ENCODE peak calls at places on chromosome 7, in nine cellular contexts. M is cardiac muscle cell, T is mammary epithelial cell, P is left ventricle myocardium inferior, I is tibial artery, F is OCI-LY7, G is thoracic aorta, O is Peyer's patch, L is heart left ventricle. E is an unnamed sample.

GRCh38 chr7:79506481-79506880 is 53.0 kb upstream of the MAGI2 start:
- DNase-seq in M (peak; percentile 73), T (no peak), P (no peak), I (no peak), F (no peak), G (no peak), O (no peak), L (no peak), E (no peak)

GRCh38 chr7:67631496-67631895 is 634.9 kb downstream of the TYW1 start:
- DNase-seq in M (no peak), T (no peak), P (no peak), I (no peak), F (no peak), G (no peak), O (no peak), L (no peak), E (peak; percentile 53)

GRCh38 chr7:136386876-136387275 is 409.7 kb upstream of the MTPN start:
- DNase-seq in M (no peak), T (no peak), P (no peak), I (no peak), F (no peak), G (no peak), O (no peak), L (no peak), E (no peak)

GRCh38 chr7:159031135-159031701 is 113.4 kb downstream of the VIPR2 start:
- DNase-seq in M (peak; percentile 26), T (no peak), P (peak; percentile 78), I (peak; percentile 96), F (no peak), G (no peak), O (peak; percentile 45), L (peak; percentile 86), E (peak; percentile 28)

GRCh38 chr7:142875456-142875855 is 10.1 kb downstream of the TRPV6 start:
- DNase-seq in M (no peak), T (no peak), P (no peak), I (no peak), F (no peak), G (no peak), O (peak; percentile 33), L (no peak), E (no peak)

GRCh38 chr7:77738871-77739270 is 42.6 kb downstream of the RSBN1L start:
- DNase-seq in M (peak; percentile 25), T (no peak), P (no peak), I (no peak), F (no peak), G (no peak), O (no peak), L (no peak), E (no peak)

GRCh38 chr7:101594790-101595189 is 34.3 kb downstream of the MYL10 start:
- DNase-seq in M (no peak), T (no peak), P (no peak), I (no peak), F (no peak), G (no peak), O (no peak), L (no peak), E (no peak)

GRCh38 chr7:26627871-26628270 is 236.5 kb downstream of the SKAP2 start:
- DNase-seq in M (no peak), T (no peak), P (no peak), I (no peak), F (no peak), G (no peak), O (no peak), L (peak; percentile 46), E (no peak)

GRCh38 chr7:47622586-47622945 is 40.7 kb upstream of the TNS3 start:
- DNase-seq in M (no peak), T (no peak), P (no peak), I (no peak), F (no peak), G (no peak), O (no peak), L (no peak), E (no peak)

GRCh38 chr7:1298938-1299885 is 66.5 kb downstream of the UNCX start:
- DNase-seq in M (no peak), T (no peak), P (no peak), I (no peak), F (no peak), G (no peak), O (no peak), L (peak; percentile 8), E (peak; percentile 86)

GRCh38 chr7:19062216-19062615 is 55.2 kb downstream of the TWIST1 start:
- DNase-seq in M (no peak), T (no peak), P (no peak), I (no peak), F (no peak), G (no peak), O (no peak), L (no peak), E (no peak)

GRCh38 chr7:159109092-159110035 is 35.3 kb downstream of the VIPR2 start:
- DNase-seq in M (no peak), T (no peak), P (no peak), I (peak; percentile 66), F (no peak), G (no peak), O (peak; percentile 34), L (peak; percentile 55), E (no peak)

GRCh38 chr7:76062254-76062653 is 14.3 kb downstream of the MDH2 start:
- DNase-seq in M (no peak), T (no peak), P (no peak), I (no peak), F (no peak), G (no peak), O (no peak), L (no peak), E (no peak)

GRCh38 chr7:152871005-152871677 is 111.6 kb downstream of the ACTR3B start:
- DNase-seq in M (no peak), T (no peak), P (no peak), I (no peak), F (no peak), G (no peak), O (no peak), L (no peak), E (no peak)

GRCh38 chr7:155201325-155202087 is 96.2 kb upstream of the INSIG1 start:
- DNase-seq in M (no peak), T (no peak), P (no peak), I (no peak), F (no peak), G (no peak), O (no peak), L (no peak), E (no peak)

GRCh38 chr7:101172005-101172853 is 6.9 kb upstream of the VGF start:
- DNase-seq in M (no peak), T (no peak), P (no peak), I (no peak), F (peak; percentile 53), G (no peak), O (no peak), L (no peak), E (no peak)

DNA sequence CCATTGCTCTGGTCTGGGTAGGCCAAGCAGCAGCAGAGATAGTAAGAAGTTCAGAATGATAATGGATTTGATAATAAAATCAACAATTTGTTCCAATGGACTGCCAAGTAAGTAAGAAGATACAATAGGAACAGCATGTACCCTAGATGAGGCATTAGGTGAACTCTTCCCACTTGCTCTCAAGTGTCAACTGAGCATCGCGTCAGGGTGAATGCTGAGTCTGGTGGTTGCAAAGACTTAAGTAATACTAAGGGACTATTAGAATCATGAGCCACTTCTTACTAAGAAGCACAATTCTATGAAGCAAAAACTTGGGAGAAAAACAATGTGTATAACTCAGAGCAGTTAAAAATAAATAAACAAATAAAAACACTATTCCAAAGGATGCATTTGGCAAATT is 54.5 kb downstream of the LRRN3 start:
- DNase-seq in M (no peak), T (no peak), P (no peak), I (no peak), F (no peak), G (no peak), O (no peak), L (no peak), E (no peak)
- H3K27ac ChIP-seq in M (no peak overlapping the region), T (no peak overlapping the region), P (no peak overlapping the region), I (peak overlapping the region; percentile 23), F (no peak overlapping the region), G (no peak overlapping the region), O (no peak overlapping the region), L (no peak overlapping the region), E (no peak overlapping the region)

GRCh38 chr7:43927810-43928209 is 1.6 kb downstream of the UBE2D4 start:
- DNase-seq in M (no peak), T (no peak), P (no peak), I (no peak), F (no peak), G (no peak), O (no peak), L (no peak), E (no peak)

GRCh38 chr7:43929529-43930457 is 3.6 kb downstream of the UBE2D4 start:
- DNase-seq in M (no peak), T (no peak), P (no peak), I (no peak), F (no peak), G (no peak), O (no peak), L (no peak), E (no peak)

GRCh38 chr7:43922726-43923125 is 3.5 kb upstream of the UBE2D4 start:
- DNase-seq in M (no peak), T (no peak), P (no peak), I (no peak), F (no peak), G (no peak), O (peak; percentile 21), L (no peak), E (no peak)

GRCh38 chr7:43921423-43921822 is 4.8 kb upstream of the UBE2D4 start:
- DNase-seq in M (no peak), T (no peak), P (no peak), I (no peak), F (no peak), G (no peak), O (peak; percentile 53), L (no peak), E (no peak)

GRCh38 chr7:43926193-43927043 is at the start of gene UBE2D4:
- DNase-seq in M (peak; percentile 70), T (peak; percentile 83), P (peak; percentile 88), I (peak; percentile 93), F (peak; percentile 72), G (no peak), O (peak; percentile 97), L (peak; percentile 90), E (peak; percentile 92)
- TF ChIP-seq CTCF in M (peak; percentile 17), T (no peak), P (peak; percentile 22), I (no peak), F (no peak), G (no peak), O (peak; percentile 4), L (no peak), E (no peak)

GRCh38 chr7:23679898-23680416 is at the start of gene FAM221A:
- DNase-seq in M (peak; percentile 87), T (peak; percentile 62), P (peak; percentile 91), I (peak; percentile 95), F (peak; percentile 79), G (peak; percentile 46), O (peak; percentile 95), L (peak; percentile 93), E (no peak)
- H3K27ac ChIP-seq in M (no peak within 1 kb of the TSS), T (no peak within 1 kb of the TSS), P (peak within 1 kb of the TSS; percentile 90), I (peak within 1 kb of the TSS; percentile 85), F (peak within 1 kb of the TSS; percentile 27), G (peak within 1 kb of the TSS; percentile 58), O (peak within 1 kb of the TSS; percentile 72), L (peak within 1 kb of the TSS; percentile 84), E (no peak within 1 kb of the TSS)

GRCh38 chr7:31307941-31308340 is 32.6 kb downstream of the NEUROD6 start:
- DNase-seq in M (no peak), T (no peak), P (no peak), I (no peak), F (no peak), G (no peak), O (no peak), L (no peak), E (no peak)
- TF ChIP-seq CTCF in M (no peak), T (no peak), P (no peak), I (no peak), F (no peak), G (no peak), O (no peak), L (no peak), E (no peak)

E was measured in WERI-Rb-1.